ENCODE peak calls at places on chromosomes 6 and 20, in eight cellular contexts. One of them, this sample, is unnamed.

GRCh38 chr20:10436053-10436699 is 1.1 kb downstream of the SLX4IP start:
- DNase-seq in endothelial cell: no peak
- DNase-seq in caudate nucleus: no peak
- DNase-seq in HEK293T: no peak
- DNase-seq in DMS153: no peak
- DNase-seq in psoas muscle: no peak
- DNase-seq in fibroblast of the aortic adventitia: no peak
- DNase-seq in glutamatergic neuron: no peak
- DNase-seq in this sample: no peak

GRCh38 chr6:53809691-53810090 is 14.9 kb downstream of the LRRC1 start:
- DNase-seq in glutamatergic neuron: no peak
- DNase-seq in fibroblast of the aortic adventitia: no peak
- DNase-seq in DMS153: no peak
- DNase-seq in caudate nucleus: no peak
- DNase-seq in psoas muscle: no peak
- DNase-seq in endothelial cell: no peak
- DNase-seq in HEK293T: no peak
- DNase-seq in this sample: no peak

GRCh38 chr6:128069180-128069579 is 168.3 kb upstream of the THEMIS start:
- DNase-seq in HEK293T: no peak
- DNase-seq in glutamatergic neuron: no peak
- DNase-seq in caudate nucleus: no peak
- DNase-seq in endothelial cell: no peak
- DNase-seq in psoas muscle: no peak
- DNase-seq in fibroblast of the aortic adventitia: peak; percentile 74
- DNase-seq in DMS153: no peak
- DNase-seq in this sample: no peak

GRCh38 chr6:119713903-119714302 is 364.3 kb upstream of the MAN1A1 start:
- DNase-seq in psoas muscle: no peak
- DNase-seq in fibroblast of the aortic adventitia: no peak
- DNase-seq in endothelial cell: no peak
- DNase-seq in DMS153: no peak
- DNase-seq in HEK293T: no peak
- DNase-seq in caudate nucleus: no peak
- DNase-seq in glutamatergic neuron: no peak
- DNase-seq in this sample: peak; percentile 58

GRCh38 chr6:165925474-165926156 is 242.0 kb downstream of the TBXT start:
- DNase-seq in psoas muscle: no peak
- DNase-seq in fibroblast of the aortic adventitia: peak; percentile 13
- DNase-seq in glutamatergic neuron: no peak
- DNase-seq in caudate nucleus: no peak
- DNase-seq in DMS153: no peak
- DNase-seq in endothelial cell: no peak
- DNase-seq in HEK293T: no peak
- DNase-seq in this sample: no peak

GRCh38 chr6:47977314-47977713 is 133.7 kb downstream of the PTCHD4 start:
- DNase-seq in HEK293T: no peak
- DNase-seq in glutamatergic neuron: no peak
- DNase-seq in fibroblast of the aortic adventitia: no peak
- DNase-seq in DMS153: no peak
- DNase-seq in endothelial cell: no peak
- DNase-seq in caudate nucleus: no peak
- DNase-seq in psoas muscle: no peak
- DNase-seq in this sample: no peak

GRCh38 chr6:63447134-63447533 is 125.1 kb upstream of the LOC128125822 start:
- DNase-seq in DMS153: no peak
- DNase-seq in caudate nucleus: no peak
- DNase-seq in psoas muscle: no peak
- DNase-seq in fibroblast of the aortic adventitia: no peak
- DNase-seq in HEK293T: no peak
- DNase-seq in glutamatergic neuron: no peak
- DNase-seq in endothelial cell: no peak
- DNase-seq in this sample: no peak

GRCh38 chr20:49562341-49563014 is 5.5 kb downstream of the PTGIS start:
- DNase-seq in fibroblast of the aortic adventitia: peak; percentile 97
- DNase-seq in DMS153: no peak
- DNase-seq in psoas muscle: peak; percentile 85
- DNase-seq in caudate nucleus: no peak
- DNase-seq in endothelial cell: peak; percentile 60
- DNase-seq in glutamatergic neuron: no peak
- DNase-seq in HEK293T: no peak
- DNase-seq in this sample: no peak

GRCh38 chr6:124487778-124488431 is 474.3 kb upstream of the RNF217 start:
- DNase-seq in endothelial cell: no peak
- DNase-seq in DMS153: peak; percentile 36
- DNase-seq in caudate nucleus: no peak
- DNase-seq in HEK293T: no peak
- DNase-seq in fibroblast of the aortic adventitia: no peak
- DNase-seq in glutamatergic neuron: no peak
- DNase-seq in psoas muscle: no peak
- DNase-seq in this sample: peak; percentile 66

GRCh38 chr6:154156135-154156948 is 117.3 kb downstream of the OPRM1 start:
- DNase-seq in glutamatergic neuron: peak; percentile 32
- DNase-seq in DMS153: peak; percentile 66
- DNase-seq in caudate nucleus: no peak
- DNase-seq in psoas muscle: no peak
- DNase-seq in endothelial cell: peak; percentile 54
- DNase-seq in HEK293T: peak; percentile 73
- DNase-seq in fibroblast of the aortic adventitia: peak; percentile 28
- DNase-seq in this sample: no peak

GRCh38 chr20:56788041-56788670 is 159.1 kb downstream of the TFAP2C start:
- DNase-seq in fibroblast of the aortic adventitia: peak; percentile 58
- DNase-seq in endothelial cell: no peak
- DNase-seq in HEK293T: no peak
- DNase-seq in DMS153: no peak
- DNase-seq in caudate nucleus: no peak
- DNase-seq in psoas muscle: no peak
- DNase-seq in glutamatergic neuron: no peak
- DNase-seq in this sample: peak; percentile 93

GRCh38 chr20:36465109-36466080 is 75.9 kb upstream of the MYL9 start:
- DNase-seq in HEK293T: peak; percentile 35
- DNase-seq in caudate nucleus: no peak
- DNase-seq in endothelial cell: peak; percentile 35
- DNase-seq in glutamatergic neuron: peak; percentile 57
- DNase-seq in psoas muscle: peak; percentile 73
- DNase-seq in DMS153: peak; percentile 52
- DNase-seq in fibroblast of the aortic adventitia: peak; percentile 83
- DNase-seq in this sample: peak; percentile 69

GRCh38 chr6:132530293-132530974 is 7.6 kb upstream of the TAAR9 start:
- DNase-seq in DMS153: peak; percentile 41
- DNase-seq in endothelial cell: peak; percentile 70
- DNase-seq in psoas muscle: peak; percentile 39
- DNase-seq in fibroblast of the aortic adventitia: peak; percentile 76
- DNase-seq in glutamatergic neuron: peak; percentile 57
- DNase-seq in HEK293T: peak; percentile 60
- DNase-seq in caudate nucleus: peak; percentile 5
- DNase-seq in this sample: peak; percentile 38

GRCh38 chr20:46084805-46085792 is 4.7 kb downstream of the NCOA5 start:
- DNase-seq in glutamatergic neuron: no peak
- DNase-seq in fibroblast of the aortic adventitia: peak; percentile 63
- DNase-seq in DMS153: peak; percentile 85
- DNase-seq in HEK293T: no peak
- DNase-seq in psoas muscle: no peak
- DNase-seq in caudate nucleus: no peak
- DNase-seq in endothelial cell: no peak
- DNase-seq in this sample: no peak

GRCh38 chr20:42763015-42763414 is 426.7 kb downstream of the PTPRT start:
- DNase-seq in glutamatergic neuron: no peak
- DNase-seq in caudate nucleus: no peak
- DNase-seq in endothelial cell: no peak
- DNase-seq in HEK293T: no peak
- DNase-seq in psoas muscle: no peak
- DNase-seq in fibroblast of the aortic adventitia: no peak
- DNase-seq in DMS153: no peak
- DNase-seq in this sample: no peak

GRCh38 chr20:43812216-43812615 is 85.4 kb upstream of the GTSF1L start:
- DNase-seq in DMS153: no peak
- DNase-seq in glutamatergic neuron: no peak
- DNase-seq in endothelial cell: no peak
- DNase-seq in caudate nucleus: no peak
- DNase-seq in psoas muscle: no peak
- DNase-seq in fibroblast of the aortic adventitia: no peak
- DNase-seq in HEK293T: no peak
- DNase-seq in this sample: no peak

GRCh38 chr6:143949962-143950361 is 58.1 kb downstream of the PLAGL1 start:
- DNase-seq in endothelial cell: no peak
- DNase-seq in glutamatergic neuron: no peak
- DNase-seq in psoas muscle: no peak
- DNase-seq in fibroblast of the aortic adventitia: no peak
- DNase-seq in DMS153: no peak
- DNase-seq in caudate nucleus: no peak
- DNase-seq in HEK293T: no peak
- DNase-seq in this sample: no peak

GRCh38 chr20:40814328-40814960 is 125.4 kb upstream of the MAFB start:
- DNase-seq in endothelial cell: no peak
- DNase-seq in psoas muscle: no peak
- DNase-seq in glutamatergic neuron: no peak
- DNase-seq in HEK293T: no peak
- DNase-seq in caudate nucleus: no peak
- DNase-seq in fibroblast of the aortic adventitia: no peak
- DNase-seq in DMS153: no peak
- DNase-seq in this sample: no peak

GRCh38 chr20:61916318-61916891 is 149.3 kb downstream of the TAF4 start:
- DNase-seq in psoas muscle: no peak
- DNase-seq in glutamatergic neuron: no peak
- DNase-seq in fibroblast of the aortic adventitia: no peak
- DNase-seq in caudate nucleus: no peak
- DNase-seq in endothelial cell: no peak
- DNase-seq in HEK293T: no peak
- DNase-seq in DMS153: no peak
- DNase-seq in this sample: no peak

GRCh38 chr20:36482044-36482473 is 59.3 kb upstream of the MYL9 start:
- DNase-seq in endothelial cell: no peak
- DNase-seq in DMS153: peak; percentile 89
- DNase-seq in glutamatergic neuron: no peak
- DNase-seq in psoas muscle: peak; percentile 90
- DNase-seq in caudate nucleus: no peak
- DNase-seq in fibroblast of the aortic adventitia: no peak
- DNase-seq in HEK293T: no peak
- DNase-seq in this sample: no peak

GRCh38 chr6:124682751-124683150 is 279.5 kb upstream of the RNF217 start:
- DNase-seq in endothelial cell: no peak
- DNase-seq in psoas muscle: no peak
- DNase-seq in DMS153: no peak
- DNase-seq in caudate nucleus: no peak
- DNase-seq in fibroblast of the aortic adventitia: no peak
- DNase-seq in HEK293T: no peak
- DNase-seq in glutamatergic neuron: no peak
- DNase-seq in this sample: no peak

GRCh38 chr6:106411643-106412200 is 51.2 kb downstream of the CRYBG1 start:
- DNase-seq in HEK293T: no peak
- DNase-seq in DMS153: no peak
- DNase-seq in psoas muscle: no peak
- DNase-seq in glutamatergic neuron: no peak
- DNase-seq in endothelial cell: no peak
- DNase-seq in fibroblast of the aortic adventitia: no peak
- DNase-seq in caudate nucleus: no peak
- DNase-seq in this sample: no peak

This sample was measured in foreskin keratinocyte.